ENCODE peak calls at places on chromosomes 16 and 17, in ten cellular contexts. S, O, I, R, G, V, C, T, K and N are unnamed samples. For H3K4me1 and H3K9me3, the result is how much of the 10 kb centered on the place peaks cover.

GRCh38 chr16:85057948-85058347 is 30.4 kb downstream of the KIAA0513 start:
- DNase-seq in S (no peak), O (no peak), I (no peak), R (no peak), G (no peak), V (no peak), C (no peak), T (no peak), K (no peak), N (no peak)

GRCh38 chr17:60573139-60573975 is 26.6 kb upstream of the PPM1D start:
- DNase-seq in S (no peak), O (peak), I (no peak), R (no peak), G (no peak), V (no peak), C (no peak), T (no peak), K (no peak), N (no peak)

GRCh38 chr16:1335211-1335971 is 1.9 kb downstream of the BAIAP3 start:
- DNase-seq in S (no peak), O (no peak), I (no peak), R (no peak), G (no peak), V (no peak), C (no peak), T (no peak), K (no peak), N (no peak)

GRCh38 chr17:30926516-30926915 is 4.8 kb downstream of the ADAP2 start:
- DNase-seq in S (no peak), O (no peak), I (no peak), R (no peak), G (no peak), V (no peak), C (no peak), T (no peak), K (no peak), N (no peak)

GRCh38 chr16:85628651-85629050 is 15.5 kb downstream of the GSE1 start:
- DNase-seq in S (no peak), O (no peak), I (no peak), R (no peak), G (no peak), V (no peak), C (no peak), T (no peak), K (no peak), N (no peak)

GRCh38 chr16:81517630-81518438 is 73.2 kb downstream of the CMIP start:
- DNase-seq in S (no peak), O (no peak), I (no peak), R (no peak), G (no peak), V (no peak), C (no peak), T (no peak), K (no peak), N (no peak)

GRCh38 chr16:85249418-85249817 is 137.1 kb upstream of the CIBAR2 start:
- DNase-seq in S (no peak), O (no peak), I (peak), R (no peak), G (no peak), V (no peak), C (no peak), T (no peak), K (no peak), N (no peak)

GRCh38 chr16:67284699-67285646 is 5.6 kb downstream of the PLEKHG4 start:
- DNase-seq in S (no peak), O (peak), I (peak), R (no peak), G (peak), V (peak), C (no peak), T (no peak), K (peak), N (no peak)

GRCh38 chr16:130533-131173 is 7.8 kb downstream of the NPRL3 start:
- DNase-seq in S (no peak), O (no peak), I (no peak), R (no peak), G (no peak), V (no peak), C (no peak), T (no peak), K (no peak), N (no peak)

GRCh38 chr17:33968350-33969044 is 286.6 kb upstream of the CCL2 start:
- DNase-seq in S (no peak), O (no peak), I (no peak), R (no peak), G (no peak), V (no peak), C (peak), T (no peak), K (no peak), N (no peak)

GRCh38 chr17:7887482-7888183 is 956 bp upstream of the CHD3 start:
- DNase-seq in S (peak), O (peak), I (peak), R (peak), G (peak), V (peak), C (peak), T (peak), K (peak), N (peak)

GRCh38 chr17:64442550-64442971 is 6.4 kb upstream of the MILR1 start:
- DNase-seq in S (no peak), O (no peak), I (no peak), R (no peak), G (no peak), V (no peak), C (no peak), T (no peak), K (no peak), N (peak)

GRCh38 chr16:79001156-79001997 is 599.2 kb downstream of the MAF start:
- DNase-seq in S (no peak), O (peak), I (no peak), R (no peak), G (no peak), V (peak), C (no peak), T (no peak), K (no peak), N (no peak)

GRCh38 chr17:80491478-80492342 is 15.3 kb upstream of the NPTX1 start:
- DNase-seq in S (no peak), O (peak), I (no peak), R (no peak), G (no peak), V (peak), C (no peak), T (no peak), K (peak), N (no peak)

GRCh38 chr17:48011405-48012150 is 26.0 kb downstream of the COPZ2 start:
- DNase-seq in S (peak), O (peak), I (no peak), R (no peak), G (no peak), V (peak), C (peak), T (no peak), K (no peak), N (peak)

GRCh38 chr16:89534147-89534788 is 26.1 kb downstream of the SPG7 start:
- DNase-seq in S (peak), O (no peak), I (peak), R (no peak), G (no peak), V (no peak), C (no peak), T (no peak), K (no peak), N (peak)

GRCh38 chr17:66655861-66656260 is 179.1 kb upstream of the CACNG5 start:
- DNase-seq in S (no peak), O (no peak), I (no peak), R (no peak), G (no peak), V (no peak), C (no peak), T (no peak), K (no peak), N (no peak)

GRCh38 chr17:44010966-44011647 is 3.7 kb downstream of the TMEM101 start:
- DNase-seq in S (no peak), O (no peak), I (peak), R (peak), G (no peak), V (no peak), C (no peak), T (no peak), K (no peak), N (no peak)

GRCh38 chr16:17173134-17173729 is 297.5 kb downstream of the XYLT1 start:
- DNase-seq in S (no peak), O (peak), I (peak), R (no peak), G (peak), V (no peak), C (no peak), T (peak), K (no peak), N (peak)

GRCh38 chr17:35142467-35142796 is 329 bp upstream of the NLE1 start:
- DNase-seq in S (no peak), O (no peak), I (no peak), R (no peak), G (no peak), V (no peak), C (no peak), T (no peak), K (no peak), N (no peak)

GRCh38 chr17:76631821-76632565 is 11.6 kb downstream of the ST6GALNAC1 start:
- DNase-seq in S (peak), O (peak), I (no peak), R (no peak), G (no peak), V (no peak), C (no peak), T (no peak), K (no peak), N (no peak)

GRCh38 chr17:16100737-16101400 is 101.2 kb downstream of the TTC19 start:
- DNase-seq in S (no peak), O (no peak), I (no peak), R (no peak), G (no peak), V (no peak), C (no peak), T (no peak), K (no peak), N (no peak)

GRCh38 chr16:1899641-1900451 is 18.4 kb downstream of the HS3ST6 start:
- DNase-seq in S (no peak), O (peak), I (no peak), R (no peak), G (peak), V (no peak), C (no peak), T (no peak), K (peak), N (no peak)

GRCh38 chr16:2787961-2788360 is 601 bp upstream of the PRSS33 start:
- DNase-seq in S (no peak), O (no peak), I (no peak), R (no peak), G (no peak), V (no peak), C (no peak), T (no peak), K (no peak), N (no peak)

GRCh38 chr17:66964930-66965800 is 658 bp downstream of the CACNG4 start:
- DNase-seq in S (no peak), O (peak), I (no peak), R (peak), G (peak), V (peak), C (no peak), T (no peak), K (no peak), N (no peak)

GRCh38 chr16:86479419-86479818 is 30.9 kb upstream of the FOXF1 start:
- DNase-seq in S (no peak), O (no peak), I (no peak), R (no peak), G (no peak), V (no peak), C (no peak), T (no peak), K (no peak), N (no peak)

GRCh38 chr17:43707184-43707583 is 45.5 kb upstream of the MEOX1 start:
- DNase-seq in S (no peak), O (no peak), I (no peak), R (no peak), G (no peak), V (no peak), C (no peak), T (no peak), K (no peak), N (no peak)

GRCh38 chr16:82055728-82056549 is 20.9 kb downstream of the HSD17B2 start:
- DNase-seq in S (no peak), O (no peak), I (no peak), R (no peak), G (no peak), V (no peak), C (no peak), T (no peak), K (no peak), N (no peak)

GRCh38 chr16:2299915-2300192 is 31.9 kb upstream of the RNPS1 start:
- DNase-seq in S (no peak), O (no peak), I (no peak), R (no peak), G (no peak), V (no peak), C (no peak), T (no peak), K (no peak), N (no peak)

GRCh38 chr16:2912330-2913199 is 834 bp downstream of the FLYWCH1 start:
- DNase-seq in S (peak), O (peak), I (peak), R (no peak), G (peak), V (peak), C (peak), T (no peak), K (no peak), N (peak)

GRCh38 chr17:9071016-9071415 is 49.7 kb downstream of the NTN1 start:
- DNase-seq in S (no peak), O (no peak), I (no peak), R (no peak), G (no peak), V (no peak), C (no peak), T (no peak), K (no peak), N (no peak)

GRCh38 chr17:53719229-53719628 is 103.5 kb upstream of the KIF2B start:
- DNase-seq in S (no peak), O (peak), I (no peak), R (no peak), G (no peak), V (no peak), C (no peak), T (no peak), K (no peak), N (no peak)

GRCh38 chr17:7959503-7960253 is 27.7 kb downstream of the CNTROB start:
- DNase-seq in S (no peak), O (no peak), I (no peak), R (no peak), G (no peak), V (no peak), C (no peak), T (no peak), K (no peak), N (no peak)

GRCh38 chr16:2512920-2513404 is 790 bp upstream of the ATP6V0C start:
- DNase-seq in S (no peak), O (no peak), I (peak), R (no peak), G (no peak), V (peak), C (peak), T (no peak), K (peak), N (no peak)

GRCh38 chr16:11946433-11946832 is 4.6 kb upstream of the NPIPB2 start:
- DNase-seq in S (no peak), O (no peak), I (no peak), R (no peak), G (no peak), V (no peak), C (no peak), T (no peak), K (no peak), N (no peak)

GRCh38 chr16:54009464-54010176 is 277.0 kb downstream of the IRX3 start:
- DNase-seq in S (no peak), O (no peak), I (no peak), R (no peak), G (no peak), V (no peak), C (no peak), T (no peak), K (no peak), N (no peak)
- H3K4me1 ChIP-seq in S (under half), O (under half), I (under half), R (under half), G (under half), V (under half), C (under half), T (under half), K (under half), N (under half)

GRCh38 chr17:27076814-27077213 is 217.1 kb upstream of the WSB1 start:
- DNase-seq in S (no peak), O (no peak), I (no peak), R (no peak), G (no peak), V (no peak), C (no peak), T (no peak), K (no peak), N (no peak)

GRCh38 chr17:27079660-27080059 is 214.3 kb upstream of the WSB1 start:
- DNase-seq in S (no peak), O (no peak), I (no peak), R (no peak), G (no peak), V (no peak), C (no peak), T (no peak), K (no peak), N (no peak)

GRCh38 chr17:27081002-27081638 is 212.8 kb upstream of the WSB1 start:
- DNase-seq in S (no peak), O (no peak), I (no peak), R (no peak), G (no peak), V (no peak), C (no peak), T (no peak), K (no peak), N (no peak)

GRCh38 chr17:27082023-27082774 is 211.7 kb upstream of the WSB1 start:
- DNase-seq in S (no peak), O (no peak), I (no peak), R (no peak), G (no peak), V (no peak), C (no peak), T (no peak), K (no peak), N (no peak)

GRCh38 chr17:27078296-27078695 is 215.6 kb upstream of the WSB1 start:
- DNase-seq in S (no peak), O (no peak), I (no peak), R (no peak), G (no peak), V (no peak), C (no peak), T (no peak), K (no peak), N (no peak)
- H3K9me3 ChIP-seq in S (under half), O (under half), I (under half), R (under half), G (under half), V (under half), C (under half), T (under half), K (under half), N (under half)

GRCh38 chr17:74970395-74970794 is 2.2 kb downstream of the HID1 start:
- DNase-seq in S (no peak), O (no peak), I (no peak), R (no peak), G (no peak), V (no peak), C (no peak), T (peak), K (no peak), N (no peak)
- H3K4me3 ChIP-seq in S (no peak), O (no peak), I (peak), R (no peak), G (no peak), V (no peak), C (no peak), T (peak), K (no peak), N (no peak)

DNA sequence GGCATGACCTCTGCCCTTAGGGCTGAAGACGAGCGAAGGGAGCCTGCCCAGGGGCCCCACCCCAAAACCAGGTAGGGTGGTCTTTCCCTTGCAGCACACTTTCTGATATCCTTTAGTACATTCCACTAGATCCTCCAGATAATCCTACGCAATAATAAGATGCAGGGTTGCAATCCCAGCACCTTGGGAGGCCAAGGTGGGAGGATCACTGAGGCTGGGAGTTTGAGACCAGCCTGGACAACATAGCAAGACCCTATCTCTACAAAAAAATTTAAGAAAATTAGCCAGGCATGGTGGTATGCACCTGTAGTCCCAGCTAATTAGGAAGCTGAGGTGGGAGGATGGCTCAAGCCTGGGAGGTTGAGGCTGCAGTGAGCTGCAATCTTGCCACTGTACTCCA is 34.9 kb upstream of the MLKL start:
- DNase-seq in S (no peak), O (no peak), I (no peak), R (no peak), G (no peak), V (no peak), C (no peak), T (no peak), K (no peak), N (no peak)
- H3K4me1 ChIP-seq in S (under half), O (under half), I (under half), R (under half), G (under half), V (under half), C (under half), T (under half), K (under half), N (under half)

DNA sequence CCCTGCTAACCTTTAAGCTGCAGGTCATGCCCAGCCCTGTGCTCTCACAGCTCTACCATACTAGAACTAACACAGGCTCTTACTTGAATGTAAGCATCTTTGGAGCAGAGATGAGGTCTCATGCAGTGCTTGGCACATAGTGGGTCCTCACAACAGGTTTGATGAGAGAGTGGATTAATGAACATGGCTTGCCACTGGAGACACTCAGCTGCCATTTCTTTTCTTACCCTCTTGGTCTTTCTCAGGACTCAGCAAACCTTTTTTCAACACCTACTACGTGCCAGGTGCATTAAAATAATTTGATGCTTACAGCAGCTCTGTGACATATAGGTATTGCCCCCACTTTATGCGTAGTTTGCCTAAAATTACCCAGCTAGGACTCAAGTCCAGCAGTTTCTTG is 133.2 kb downstream of the MSI2 start:
- DNase-seq in S (no peak), O (no peak), I (no peak), R (no peak), G (no peak), V (no peak), C (no peak), T (no peak), K (no peak), N (no peak)
- H3K9me3 ChIP-seq in S (under half), O (under half), I (under half), R (under half), G (under half), V (under half), C (under half), T (under half), K (under half), N (under half)

GRCh38 chr17:78727476-78728229 is 54.4 kb downstream of the CYTH1 start:
- DNase-seq in S (no peak), O (no peak), I (no peak), R (no peak), G (no peak), V (no peak), C (no peak), T (no peak), K (no peak), N (no peak)
- H3K4me3 ChIP-seq in S (no peak), O (no peak), I (no peak), R (no peak), G (no peak), V (no peak), C (no peak), T (no peak), K (no peak), N (peak)

GRCh38 chr16:18802755-18803218 is 1.4 kb upstream of the ARL6IP1 start:
- DNase-seq in S (no peak), O (no peak), I (no peak), R (no peak), G (no peak), V (no peak), C (no peak), T (no peak), K (no peak), N (no peak)

GRCh38 chr16:18801197-18801972 is at the start of gene ARL6IP1:
- DNase-seq in S (peak), O (peak), I (peak), R (peak), G (peak), V (peak), C (peak), T (peak), K (peak), N (peak)

GRCh38 chr16:18799500-18799899 is 1.8 kb downstream of the ARL6IP1 start:
- DNase-seq in S (no peak), O (no peak), I (no peak), R (no peak), G (no peak), V (no peak), C (no peak), T (no peak), K (no peak), N (no peak)

GRCh38 chr16:18797746-18798145 is 3.6 kb downstream of the ARL6IP1 start:
- DNase-seq in S (no peak), O (no peak), I (no peak), R (no peak), G (no peak), V (no peak), C (no peak), T (no peak), K (no peak), N (no peak)

GRCh38 chr16:18800674-18801196 is 614 bp downstream of the ARL6IP1 start:
- DNase-seq in S (no peak), O (peak), I (no peak), R (peak), G (peak), V (peak), C (no peak), T (no peak), K (no peak), N (no peak)
- H3K4me1 ChIP-seq in S (under half), O (under half), I (under half), R (half or more), G (under half), V (under half), C (half or more), T (half or more), K (under half), N (half or more)